ENCODE peak calls at places on chromosomes 16 and 17, in four cellular contexts. E is K562, K is HCT116, B is HepG2. U is an unnamed sample.

GRCh38 chr17:76578376-76578775 is 7.3 kb downstream of the ST6GALNAC2 start:
- DNase-seq in K (no peak), B (no peak), E (no peak), U (no peak)

GRCh38 chr17:9432867-9433495 is 142.6 kb downstream of the STX8 start:
- DNase-seq in K (no peak), E (no peak), B (no peak), U (no peak)

GRCh38 chr16:52957199-52957598 is 95.5 kb downstream of the CHD9NB start:
- DNase-seq in E (no peak), K (no peak), B (no peak), U (no peak)

GRCh38 chr17:63433746-63434591 is 12.1 kb downstream of the CYB561 start:
- DNase-seq in E (no peak), B (no peak), K (no peak), U (peak)

GRCh38 chr17:28612936-28613872 is 781 bp downstream of the RSKR start:
- DNase-seq in K (no peak), B (peak), E (peak), U (peak)

GRCh38 chr17:69997332-69997731 is 77.7 kb upstream of the KCNJ16 start:
- DNase-seq in E (no peak), B (no peak), K (no peak), U (no peak)

GRCh38 chr17:3534881-3535252 is 22.7 kb downstream of the TRPV3 start:
- DNase-seq in K (peak), B (no peak), E (no peak), U (no peak)

GRCh38 chr17:77498875-77499698 is 358.3 kb downstream of the SEC14L1 start:
- DNase-seq in K (no peak), B (no peak), E (no peak), U (peak)

GRCh38 chr17:66524848-66525247 is 222.4 kb downstream of the PRKCA start:
- DNase-seq in K (no peak), B (no peak), E (no peak), U (no peak)

GRCh38 chr16:5615868-5616642 is 518.5 kb upstream of the EEF2KMT start:
- DNase-seq in B (peak), E (peak), K (peak), U (peak)

GRCh38 chr16:51149251-51149661 is 1.8 kb downstream of the SALL1 start:
- DNase-seq in B (no peak), E (no peak), K (no peak), U (no peak)

GRCh38 chr17:41530062-41531048 is 2.2 kb upstream of the KRT19 start:
- DNase-seq in B (peak), E (peak), K (peak), U (peak)

GRCh38 chr17:11372692-11373091 is 131.7 kb downstream of the SHISA6 start:
- DNase-seq in B (no peak), K (no peak), E (no peak), U (no peak)

GRCh38 chr17:57296231-57296630 is 39.9 kb downstream of the MSI2 start:
- DNase-seq in K (no peak), B (no peak), E (no peak), U (no peak)

GRCh38 chr16:9000664-9001063 is 37.0 kb upstream of the USP7 start:
- DNase-seq in B (no peak), E (no peak), K (no peak), U (no peak)

GRCh38 chr17:17837966-17838962 is 1.5 kb upstream of the SREBF1 start:
- DNase-seq in K (peak), E (no peak), B (peak), U (no peak)

GRCh38 chr17:40303009-40303657 is 5.8 kb upstream of the RARA start:
- DNase-seq in K (peak), B (peak), E (peak), U (peak)

GRCh38 chr17:73953206-73954033 is 250.1 kb upstream of the RPL38 start:
- DNase-seq in B (no peak), E (no peak), K (no peak), U (no peak)

GRCh38 chr16:73405851-73406250 is 357.9 kb upstream of the ZFHX3 start:
- DNase-seq in E (no peak), B (no peak), K (no peak), U (no peak)

GRCh38 chr17:1029912-1030656 is 33.2 kb downstream of the TIMM22 start:
- DNase-seq in E (no peak), K (no peak), B (no peak), U (peak)

GRCh38 chr16:359871-360697 is 7.6 kb upstream of the AXIN1 start:
- DNase-seq in K (no peak), E (no peak), B (peak), U (no peak)

GRCh38 chr16:11620243-11621003 is 33.7 kb upstream of the LITAF start:
- DNase-seq in B (no peak), E (no peak), K (no peak), U (no peak)

GRCh38 chr17:32483451-32484019 is 3.3 kb upstream of the CDK5R1 start:
- DNase-seq in E (peak), B (peak), K (no peak), U (peak)

GRCh38 chr17:81934098-81934757 is 2.9 kb downstream of the PYCR1 start:
- DNase-seq in B (no peak), K (no peak), E (no peak), U (no peak)
- TF ChIP-seq ELF1 in B (no peak), K (no peak), E (no peak), U (no peak)

DNA sequence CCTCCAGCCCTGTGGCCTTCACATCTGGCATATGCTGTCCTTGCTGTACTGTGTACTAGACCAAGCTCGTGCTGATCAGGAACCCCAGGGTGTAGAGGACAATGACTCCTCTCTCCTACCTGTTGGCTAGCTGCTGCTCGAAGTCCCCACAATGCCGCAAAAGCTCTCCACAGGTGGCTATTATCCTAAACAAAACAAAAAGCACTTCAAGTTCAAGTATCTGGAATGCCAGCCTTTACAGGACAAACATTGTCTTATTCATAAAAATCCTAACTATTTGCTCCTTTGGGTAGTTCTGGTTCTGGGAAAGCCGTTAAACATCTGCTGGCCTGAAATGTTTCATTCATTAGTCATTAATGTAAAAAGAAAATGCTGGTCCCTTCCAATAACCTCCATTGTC is 42.8 kb downstream of the COG7 start:
- DNase-seq in B (no peak), K (no peak), E (no peak), U (no peak)
- TF ChIP-seq ELF1 in B (no peak), K (no peak), E (no peak), U (no peak)

GRCh38 chr16:84785843-84786538 is 33.8 kb upstream of the CRISPLD2 start:
- DNase-seq in B (peak), E (no peak), K (no peak), U (peak)
- TF ChIP-seq ELF1 in B (no peak), E (no peak), K (no peak), U (no peak)

GRCh38 chr16:30119428-30119827 is 3.6 kb downstream of the MAPK3 start:
- DNase-seq in K (no peak), B (no peak), E (no peak), U (no peak)
- TF ChIP-seq ELF1 in K (no peak), B (no peak), E (no peak), U (no peak)

GRCh38 chr17:7484964-7485377 is 805 bp downstream of the POLR2A start:
- DNase-seq in K (no peak), B (no peak), E (no peak), U (no peak)
- TF ChIP-seq ELF1 in K (no peak), B (no peak), E (no peak), U (no peak)

U was measured in SK-N-SH.